ENCODE peak calls at places on chromosomes 7 and 10, in seven cellular contexts. G is HL-60, Q is HCT116, R is SK-N-SH, H is K562, F is Panc1, K is A549. Z is an unnamed sample.

GRCh38 chr7:157469181-157470016 is 132.6 kb downstream of the DNAJB6 start:
- DNase-seq in G (no peak), Q (no peak), R (no peak), H (no peak), F (no peak), K (no peak), Z (no peak)

GRCh38 chr10:124157286-124157685 is 63.9 kb upstream of the CHST15 start:
- DNase-seq in G (no peak), Q (no peak), R (no peak), H (no peak), F (no peak), K (no peak), Z (no peak)

GRCh38 chr7:23184709-23185354 is 3.0 kb downstream of the NUP42 start:
- DNase-seq in G (peak; percentile 49), Q (peak; percentile 34), R (peak; percentile 63), H (peak; percentile 75), F (peak; percentile 42), K (peak; percentile 61), Z (peak; percentile 29)

GRCh38 chr10:100779329-100779728 is 33.9 kb downstream of the PAX2 start:
- DNase-seq in G (no peak), Q (no peak), R (no peak), H (no peak), F (no peak), K (no peak), Z (no peak)

GRCh38 chr7:108048422-108048821 is 45.5 kb upstream of the LAMB1 start:
- DNase-seq in G (no peak), Q (no peak), R (no peak), H (no peak), F (no peak), K (no peak), Z (no peak)

GRCh38 chr7:47999413-47999812 is 20.0 kb upstream of the HUS1 start:
- DNase-seq in G (no peak), Q (no peak), R (no peak), H (no peak), F (no peak), K (no peak), Z (no peak)

GRCh38 chr10:109247819-109248218 is 675.5 kb downstream of the XPNPEP1 start:
- DNase-seq in G (no peak), Q (no peak), R (no peak), H (no peak), F (no peak), K (no peak), Z (no peak)

GRCh38 chr7:47474937-47475879 is 106.7 kb downstream of the TNS3 start:
- DNase-seq in G (peak; percentile 83), Q (peak; percentile 91), R (peak; percentile 64), H (peak; percentile 50), F (peak; percentile 82), K (peak; percentile 93), Z (peak; percentile 67)

GRCh38 chr10:74874649-74875048 is 48.2 kb downstream of the KAT6B start:
- DNase-seq in G (no peak), Q (no peak), R (no peak), H (no peak), F (no peak), K (no peak), Z (no peak)

GRCh38 chr10:23871211-23871610 is 337.7 kb upstream of the KIAA1217 start:
- DNase-seq in G (peak; percentile 60), Q (no peak), R (no peak), H (no peak), F (no peak), K (no peak), Z (peak; percentile 4)

GRCh38 chr7:139631520-139632031 is 108.1 kb downstream of the CLEC2L start:
- DNase-seq in G (no peak), Q (no peak), R (no peak), H (peak; percentile 47), F (no peak), K (no peak), Z (no peak)

GRCh38 chr7:104700336-104700735 is 313.7 kb upstream of the KMT2E start:
- DNase-seq in G (no peak), Q (no peak), R (no peak), H (no peak), F (no peak), K (no peak), Z (no peak)

GRCh38 chr10:8146650-8147049 is 92.2 kb downstream of the GATA3 start:
- DNase-seq in G (no peak), Q (peak; percentile 6), R (no peak), H (no peak), F (no peak), K (no peak), Z (no peak)

GRCh38 chr10:75712241-75712880 is 280.9 kb downstream of the LRMDA start:
- DNase-seq in G (no peak), Q (no peak), R (no peak), H (no peak), F (no peak), K (no peak), Z (peak; percentile 23)

GRCh38 chr7:68865351-68865885 is 732.9 kb upstream of the AUTS2 start:
- DNase-seq in G (no peak), Q (no peak), R (no peak), H (no peak), F (no peak), K (no peak), Z (no peak)

GRCh38 chr7:31019509-31019908 is 32.6 kb upstream of the ADCYAP1R1 start:
- DNase-seq in G (no peak), Q (no peak), R (no peak), H (no peak), F (no peak), K (no peak), Z (no peak)

GRCh38 chr10:26437637-26438461 is at the start of gene APBB1IP:
- DNase-seq in G (peak; percentile 98), Q (no peak), R (no peak), H (no peak), F (no peak), K (no peak), Z (peak; percentile 71)

GRCh38 chr7:130732980-130733865 is 784 bp downstream of the KLF14 start:
- DNase-seq in G (no peak), Q (peak; percentile 8), R (peak; percentile 84), H (peak; percentile 70), F (no peak), K (peak; percentile 9), Z (peak; percentile 68)

GRCh38 chr10:110016037-110016436 is 8.3 kb downstream of the ADD3 start:
- DNase-seq in G (no peak), Q (no peak), R (peak; percentile 22), H (no peak), F (no peak), K (peak; percentile 52), Z (peak; percentile 63)

GRCh38 chr10:119657725-119658124 is 6.5 kb downstream of the BAG3 start:
- DNase-seq in G (no peak), Q (no peak), R (no peak), H (no peak), F (no peak), K (no peak), Z (no peak)
- TF ChIP-seq REST in G (no peak), Q (no peak), R (no peak), H (no peak), F (no peak), K (no peak), Z (no peak)

GRCh38 chr7:98836811-98837631 is 32.8 kb downstream of the TMEM130 start:
- DNase-seq in G (peak; percentile 25), Q (peak; percentile 59), R (peak; percentile 81), H (peak; percentile 71), F (no peak), K (peak; percentile 67), Z (peak; percentile 91)
- TF ChIP-seq REST in G (no peak), Q (no peak), R (no peak), H (no peak), F (no peak), K (no peak), Z (no peak)

GRCh38 chr7:37673523-37673922 is 10.0 kb upstream of the GPR141 start:
- DNase-seq in G (no peak), Q (no peak), R (no peak), H (no peak), F (no peak), K (no peak), Z (no peak)

GRCh38 chr7:37669818-37670217 is 13.7 kb upstream of the GPR141 start:
- DNase-seq in G (no peak), Q (no peak), R (no peak), H (no peak), F (no peak), K (no peak), Z (no peak)

GRCh38 chr7:37675739-37676138 is 7.8 kb upstream of the GPR141 start:
- DNase-seq in G (peak; percentile 26), Q (no peak), R (no peak), H (no peak), F (no peak), K (no peak), Z (no peak)

GRCh38 chr7:37671871-37672270 is 11.7 kb upstream of the GPR141 start:
- DNase-seq in G (peak; percentile 69), Q (no peak), R (no peak), H (no peak), F (no peak), K (no peak), Z (no peak)

GRCh38 chr7:37674534-37674933 is 9.0 kb upstream of the GPR141 start:
- DNase-seq in G (peak; percentile 78), Q (no peak), R (no peak), H (no peak), F (no peak), K (no peak), Z (no peak)
- TF ChIP-seq REST in G (no peak), Q (no peak), R (no peak), H (no peak), F (no peak), K (no peak), Z (no peak)

GRCh38 chr10:95264227-95265051 is 26.4 kb downstream of the PDLIM1 start:
- DNase-seq in G (no peak), Q (peak; percentile 61), R (no peak), H (no peak), F (no peak), K (no peak), Z (peak; percentile 91)

GRCh38 chr10:95263864-95264226 is 27.0 kb downstream of the PDLIM1 start:
- DNase-seq in G (no peak), Q (no peak), R (no peak), H (no peak), F (no peak), K (no peak), Z (no peak)

GRCh38 chr10:95260909-95261552 is 29.8 kb downstream of the PDLIM1 start:
- DNase-seq in G (no peak), Q (no peak), R (no peak), H (no peak), F (no peak), K (no peak), Z (no peak)

GRCh38 chr10:95261926-95262325 is 28.9 kb downstream of the PDLIM1 start:
- DNase-seq in G (no peak), Q (no peak), R (no peak), H (no peak), F (no peak), K (no peak), Z (no peak)

DNA sequence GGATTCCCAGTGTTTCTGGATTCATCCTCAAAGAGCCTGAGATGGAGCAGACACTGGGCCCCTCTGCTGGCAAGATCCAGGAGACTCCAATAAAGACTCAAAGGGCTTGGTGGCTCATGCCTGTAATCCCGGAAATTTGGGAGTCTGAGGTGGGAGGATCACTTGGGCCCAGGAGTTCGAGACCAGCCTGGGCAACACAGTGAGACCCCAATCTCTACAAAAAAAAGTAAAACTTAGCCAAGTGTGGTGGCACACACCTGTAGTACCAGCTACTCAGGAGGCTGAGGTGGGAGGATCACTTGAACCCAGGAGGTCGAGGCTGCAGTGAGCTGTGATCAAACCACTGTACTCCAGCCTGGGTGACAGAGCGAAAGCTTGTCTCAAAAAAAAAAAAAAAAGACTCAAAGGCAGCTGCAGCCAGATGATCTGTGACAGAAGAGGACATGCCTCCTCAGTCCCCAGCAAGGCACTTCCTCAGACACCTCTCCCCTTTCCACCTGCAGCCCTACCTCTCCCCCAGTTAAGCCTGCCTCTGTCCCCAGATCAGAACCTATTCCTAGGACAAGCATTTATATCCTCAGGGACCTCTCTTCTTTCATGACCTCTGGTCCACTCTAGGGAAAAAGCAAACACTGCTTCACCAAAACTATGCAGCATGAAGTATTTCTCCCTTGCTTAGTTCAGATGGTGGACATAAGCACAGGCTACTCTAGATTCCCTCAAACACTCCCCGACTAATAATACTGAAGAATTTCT is 27.9 kb downstream of the PDLIM1 start:
- DNase-seq in G (no peak), Q (no peak), R (no peak), H (no peak), F (no peak), K (no peak), Z (no peak)
- TF ChIP-seq REST in G (no peak), Q (no peak), R (no peak), H (no peak), F (no peak), K (no peak), Z (no peak)